ENCODE peak calls at places on chromosome X, in eight cellular contexts. One of them, this sample, is unnamed.
A peak's percentile ranks its signal among the peaks of the same experiment; 100 is the strongest.

GRCh38 chrX:129983575-129984131 is 1.2 kb downstream of the BCORL1 start:
- DNase-seq in AG04450: no peak
- DNase-seq in HCT116: no peak
- DNase-seq in tibial artery: peak; percentile 62
- DNase-seq in cardiac muscle cell: no peak
- DNase-seq in WERI-Rb-1: peak; percentile 31
- DNase-seq in hepatocyte: no peak
- DNase-seq in endodermal cell: peak; percentile 63
- DNase-seq in this sample: peak; percentile 89

GRCh38 chrX:1390621-1391369 is 1.1 kb downstream of the SLC25A6 start:
- DNase-seq in HCT116: no peak
- DNase-seq in tibial artery: peak; percentile 68
- DNase-seq in cardiac muscle cell: no peak
- DNase-seq in WERI-Rb-1: peak; percentile 3
- DNase-seq in AG04450: no peak
- DNase-seq in hepatocyte: no peak
- DNase-seq in endodermal cell: peak; percentile 30
- DNase-seq in this sample: no peak

GRCh38 chrX:125326599-125326998 is 6.9 kb downstream of the TEX13C start:
- DNase-seq in WERI-Rb-1: no peak
- DNase-seq in AG04450: no peak
- DNase-seq in endodermal cell: no peak
- DNase-seq in hepatocyte: no peak
- DNase-seq in HCT116: no peak
- DNase-seq in cardiac muscle cell: no peak
- DNase-seq in tibial artery: no peak
- DNase-seq in this sample: no peak

GRCh38 chrX:49725923-49726904 is 30.4 kb upstream of the PAGE1 start:
- DNase-seq in AG04450: no peak
- DNase-seq in hepatocyte: no peak
- DNase-seq in tibial artery: no peak
- DNase-seq in HCT116: no peak
- DNase-seq in cardiac muscle cell: no peak
- DNase-seq in endodermal cell: no peak
- DNase-seq in WERI-Rb-1: no peak
- DNase-seq in this sample: no peak

GRCh38 chrX:105461013-105461412 is 240.5 kb upstream of the TEX13A start:
- DNase-seq in tibial artery: no peak
- DNase-seq in AG04450: no peak
- DNase-seq in HCT116: no peak
- DNase-seq in cardiac muscle cell: no peak
- DNase-seq in endodermal cell: no peak
- DNase-seq in hepatocyte: no peak
- DNase-seq in WERI-Rb-1: no peak
- DNase-seq in this sample: no peak

GRCh38 chrX:17579021-17579420 is 158.3 kb upstream of the SCML1 start:
- DNase-seq in WERI-Rb-1: no peak
- DNase-seq in cardiac muscle cell: no peak
- DNase-seq in tibial artery: no peak
- DNase-seq in hepatocyte: no peak
- DNase-seq in AG04450: no peak
- DNase-seq in endodermal cell: no peak
- DNase-seq in HCT116: no peak
- DNase-seq in this sample: no peak

GRCh38 chrX:46683023-46683422 is 75.9 kb downstream of the SLC9A7 start:
- DNase-seq in hepatocyte: no peak
- DNase-seq in tibial artery: no peak
- DNase-seq in AG04450: no peak
- DNase-seq in cardiac muscle cell: no peak
- DNase-seq in HCT116: no peak
- DNase-seq in WERI-Rb-1: no peak
- DNase-seq in endodermal cell: no peak
- DNase-seq in this sample: no peak

GRCh38 chrX:40260123-40260751 is 162.5 kb upstream of the BCOR start:
- DNase-seq in HCT116: no peak
- DNase-seq in tibial artery: no peak
- DNase-seq in endodermal cell: no peak
- DNase-seq in hepatocyte: no peak
- DNase-seq in WERI-Rb-1: no peak
- DNase-seq in AG04450: no peak
- DNase-seq in cardiac muscle cell: peak; percentile 65
- DNase-seq in this sample: no peak

GRCh38 chrX:136041254-136041812 is 56.1 kb downstream of the SLC9A6 start:
- DNase-seq in cardiac muscle cell: no peak
- DNase-seq in WERI-Rb-1: no peak
- DNase-seq in endodermal cell: no peak
- DNase-seq in hepatocyte: no peak
- DNase-seq in AG04450: no peak
- DNase-seq in tibial artery: no peak
- DNase-seq in HCT116: no peak
- DNase-seq in this sample: no peak

GRCh38 chrX:134999469-134999868 is 8.7 kb downstream of the SMIM10 start:
- DNase-seq in endodermal cell: no peak
- DNase-seq in WERI-Rb-1: no peak
- DNase-seq in cardiac muscle cell: peak; percentile 71
- DNase-seq in HCT116: peak; percentile 51
- DNase-seq in AG04450: no peak
- DNase-seq in tibial artery: no peak
- DNase-seq in hepatocyte: peak; percentile 26
- DNase-seq in this sample: peak; percentile 87

GRCh38 chrX:129957241-129958099 is 25.0 kb upstream of the BCORL1 start:
- DNase-seq in tibial artery: peak; percentile 71
- DNase-seq in HCT116: peak; percentile 15
- DNase-seq in WERI-Rb-1: peak; percentile 62
- DNase-seq in cardiac muscle cell: peak; percentile 65
- DNase-seq in endodermal cell: peak; percentile 87
- DNase-seq in hepatocyte: peak; percentile 68
- DNase-seq in AG04450: no peak
- DNase-seq in this sample: peak; percentile 91

GRCh38 chrX:18714910-18715309 is 7.5 kb downstream of the PPEF1 start:
- DNase-seq in hepatocyte: no peak
- DNase-seq in AG04450: no peak
- DNase-seq in tibial artery: no peak
- DNase-seq in HCT116: peak; percentile 10
- DNase-seq in endodermal cell: no peak
- DNase-seq in WERI-Rb-1: no peak
- DNase-seq in cardiac muscle cell: no peak
- DNase-seq in this sample: no peak

GRCh38 chrX:119008122-119008744 is 33.8 kb downstream of the LONRF3 start:
- DNase-seq in endodermal cell: peak; percentile 61
- DNase-seq in cardiac muscle cell: peak; percentile 50
- DNase-seq in WERI-Rb-1: peak; percentile 14
- DNase-seq in tibial artery: no peak
- DNase-seq in hepatocyte: peak; percentile 49
- DNase-seq in AG04450: no peak
- DNase-seq in HCT116: no peak
- DNase-seq in this sample: peak; percentile 69

GRCh38 chrX:143781103-143781502 is 60.6 kb upstream of the SPANXN2 start:
- DNase-seq in cardiac muscle cell: peak; percentile 14
- DNase-seq in tibial artery: no peak
- DNase-seq in AG04450: no peak
- DNase-seq in WERI-Rb-1: no peak
- DNase-seq in endodermal cell: peak; percentile 65
- DNase-seq in HCT116: no peak
- DNase-seq in hepatocyte: peak; percentile 5
- DNase-seq in this sample: no peak
- H3K9me3 ChIP-seq in cardiac muscle cell: no peaks in the 10 kb centered on the region
- H3K9me3 ChIP-seq in tibial artery: no peaks in the 10 kb centered on the region
- H3K9me3 ChIP-seq in AG04450: peaks cover 4% of the 10 kb centered on the region
- H3K9me3 ChIP-seq in WERI-Rb-1: no peaks in the 10 kb centered on the region
- H3K9me3 ChIP-seq in endodermal cell: peaks cover 9% of the 10 kb centered on the region
- H3K9me3 ChIP-seq in HCT116: no peaks in the 10 kb centered on the region
- H3K9me3 ChIP-seq in hepatocyte: no peaks in the 10 kb centered on the region
- H3K9me3 ChIP-seq in this sample: peaks cover 2% of the 10 kb centered on the region

DNA sequence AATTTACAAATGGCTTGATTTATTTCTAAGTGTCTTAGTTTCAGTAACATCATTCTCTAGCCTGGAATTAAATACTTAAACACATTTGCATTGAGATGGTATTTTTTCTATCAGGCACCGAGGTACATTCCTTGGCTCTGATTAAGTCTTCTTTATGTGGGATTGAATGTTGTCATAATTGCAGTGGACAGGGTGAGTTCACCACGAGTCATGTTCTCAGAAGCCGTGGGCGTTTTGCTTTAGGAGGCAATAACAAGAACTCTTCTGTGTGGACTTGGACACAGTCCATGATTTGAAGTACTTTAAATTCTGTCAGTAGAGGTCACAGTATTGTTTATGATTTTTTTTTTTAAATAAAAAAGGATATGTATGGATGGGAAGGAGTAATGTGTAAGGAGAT is 57.1 kb upstream of the EFHC2 start:
- DNase-seq in endodermal cell: no peak
- DNase-seq in HCT116: peak; percentile 64
- DNase-seq in tibial artery: no peak
- DNase-seq in cardiac muscle cell: peak; percentile 87
- DNase-seq in WERI-Rb-1: no peak
- DNase-seq in hepatocyte: peak; percentile 29
- DNase-seq in AG04450: peak; percentile 80
- DNase-seq in this sample: peak; percentile 10
- H3K27ac ChIP-seq in endodermal cell: no peak overlapping the region
- H3K27ac ChIP-seq in HCT116: no peak overlapping the region
- H3K27ac ChIP-seq in tibial artery: no peak overlapping the region
- H3K27ac ChIP-seq in cardiac muscle cell: no peak overlapping the region
- H3K27ac ChIP-seq in WERI-Rb-1: no peak overlapping the region
- H3K27ac ChIP-seq in hepatocyte: no peak overlapping the region
- H3K27ac ChIP-seq in AG04450: no peak overlapping the region
- H3K27ac ChIP-seq in this sample: peak overlapping the region; percentile 60

DNA sequence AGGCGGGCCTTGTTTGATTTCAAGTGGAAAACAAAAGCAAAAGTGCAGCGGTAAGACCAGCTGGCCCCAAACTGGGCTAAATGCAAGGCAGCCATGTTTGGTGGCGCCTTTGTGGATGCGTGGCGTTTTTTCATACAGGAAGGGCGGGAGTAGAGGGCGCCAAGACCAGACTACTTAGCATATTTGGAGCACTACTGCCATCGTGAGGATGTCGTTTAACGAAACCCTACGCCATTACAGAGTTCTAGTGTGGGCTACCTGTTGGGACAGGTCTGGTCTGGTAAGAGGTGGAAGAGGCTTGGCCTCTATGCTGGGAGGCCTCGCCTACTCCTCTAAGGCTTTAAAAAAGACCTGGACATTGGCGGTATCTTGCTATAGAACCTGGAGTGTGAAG is 230.7 kb upstream of the STK26 start:
- DNase-seq in hepatocyte: no peak
- DNase-seq in cardiac muscle cell: no peak
- DNase-seq in WERI-Rb-1: peak; percentile 90
- DNase-seq in endodermal cell: no peak
- DNase-seq in HCT116: no peak
- DNase-seq in AG04450: no peak
- DNase-seq in tibial artery: no peak
- DNase-seq in this sample: peak; percentile 91
- TF ChIP-seq CTCF in hepatocyte: no peak
- TF ChIP-seq CTCF in cardiac muscle cell: no peak
- TF ChIP-seq CTCF in WERI-Rb-1: peak; percentile 52
- TF ChIP-seq CTCF in endodermal cell: no peak
- TF ChIP-seq CTCF in HCT116: no peak
- TF ChIP-seq CTCF in AG04450: no peak
- TF ChIP-seq CTCF in tibial artery: no peak
- TF ChIP-seq CTCF in this sample: peak; percentile 43

DNA sequence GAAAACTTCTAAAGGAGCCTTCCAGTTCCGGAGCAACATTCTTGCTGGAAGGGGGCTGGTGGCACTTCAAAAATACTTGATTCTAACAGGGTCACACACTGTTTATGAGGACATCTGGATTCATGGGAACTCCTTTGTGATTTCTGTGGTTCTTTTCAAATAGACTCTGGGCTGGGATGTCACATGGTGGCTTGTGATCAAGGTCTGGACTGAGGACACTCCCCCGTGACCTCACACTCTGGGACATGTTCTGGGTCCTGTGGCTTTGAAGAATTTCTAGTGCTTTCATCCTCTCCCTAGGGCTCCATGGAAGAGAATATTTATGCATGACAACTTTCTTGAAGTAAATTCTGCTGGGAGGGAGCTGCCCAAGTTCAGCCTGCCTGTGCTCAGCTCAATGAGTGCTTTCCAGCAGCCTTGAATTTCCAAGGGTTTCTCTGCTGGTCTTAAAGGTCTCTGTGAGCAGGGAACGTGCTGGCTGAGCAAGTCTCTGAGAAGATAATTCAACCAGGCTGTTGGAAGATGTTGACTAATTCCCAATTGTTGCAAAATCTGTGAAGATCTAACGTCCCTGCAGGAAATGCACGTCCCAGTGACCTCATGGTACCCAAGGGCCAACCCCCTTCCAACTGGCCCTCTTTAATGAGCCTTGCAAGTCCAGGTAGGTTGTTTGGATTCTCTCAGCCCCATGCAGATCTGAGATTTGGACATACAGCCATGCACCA is 36.3 kb downstream of the GPR143 start:
- DNase-seq in endodermal cell: no peak
- DNase-seq in WERI-Rb-1: no peak
- DNase-seq in AG04450: no peak
- DNase-seq in tibial artery: no peak
- DNase-seq in HCT116: no peak
- DNase-seq in cardiac muscle cell: no peak
- DNase-seq in hepatocyte: no peak
- DNase-seq in this sample: no peak
- H3K9me3 ChIP-seq in endodermal cell: peaks cover 12% of the 10 kb centered on the region
- H3K9me3 ChIP-seq in WERI-Rb-1: peaks cover 3% of the 10 kb centered on the region
- H3K9me3 ChIP-seq in AG04450: peaks cover 9% of the 10 kb centered on the region
- H3K9me3 ChIP-seq in tibial artery: peaks cover 11% of the 10 kb centered on the region
- H3K9me3 ChIP-seq in HCT116: no peaks in the 10 kb centered on the region
- H3K9me3 ChIP-seq in cardiac muscle cell: no peaks in the 10 kb centered on the region
- H3K9me3 ChIP-seq in hepatocyte: no peaks in the 10 kb centered on the region
- H3K9me3 ChIP-seq in this sample: peaks cover 4% of the 10 kb centered on the region

This sample was measured in osteoblast.